ENCODE peak calls at places on chromosomes 1 and 21, in nine cellular contexts. X is astrocyte of the cerebellum, R is mucosa of descending colon, I is AG04450, T is cardiac muscle cell, Z is choroid plexus epithelial cell, A is tibial artery, G is neural progenitor cell, J is thoracic aorta. V is an unnamed sample.

GRCh38 chr1:38839363-38839762 is 20.2 kb downstream of the RRAGC start:
- DNase-seq in X (no peak), R (no peak), I (no peak), T (no peak), Z (no peak), A (no peak), G (no peak), J (no peak), V (no peak)

GRCh38 chr1:33388989-33389771 is 41.7 kb downstream of the PHC2 start:
- DNase-seq in X (peak; percentile 68), R (no peak), I (no peak), T (peak; percentile 56), Z (peak; percentile 85), A (no peak), G (no peak), J (no peak), V (no peak)

GRCh38 chr1:208985231-208985630 is 598.3 kb upstream of the CAMK1G start:
- DNase-seq in X (no peak), R (no peak), I (no peak), T (peak; percentile 8), Z (no peak), A (no peak), G (no peak), J (no peak), V (no peak)

GRCh38 chr21:31862078-31862477 is 10.7 kb upstream of the HUNK start:
- DNase-seq in X (no peak), R (no peak), I (no peak), T (no peak), Z (no peak), A (no peak), G (no peak), J (no peak), V (no peak)

GRCh38 chr1:237695878-237696277 is 194.8 kb downstream of the ZP4 start:
- DNase-seq in X (no peak), R (no peak), I (no peak), T (no peak), Z (no peak), A (no peak), G (no peak), J (no peak), V (no peak)

GRCh38 chr21:15631342-15631741 is 98.4 kb upstream of the USP25 start:
- DNase-seq in X (peak; percentile 49), R (no peak), I (peak; percentile 10), T (peak; percentile 66), Z (peak; percentile 80), A (no peak), G (no peak), J (no peak), V (no peak)

GRCh38 chr1:228045405-228045804 is 37.1 kb upstream of the ARF1 start:
- DNase-seq in X (no peak), R (no peak), I (no peak), T (no peak), Z (no peak), A (no peak), G (no peak), J (no peak), V (no peak)

GRCh38 chr1:15684468-15685283 is 556 bp downstream of the PLEKHM2 start:
- DNase-seq in X (no peak), R (peak; percentile 67), I (no peak), T (peak; percentile 15), Z (no peak), A (peak; percentile 76), G (peak; percentile 54), J (no peak), V (no peak)

GRCh38 chr1:8718878-8719361 is 98.5 kb downstream of the RERE start:
- DNase-seq in X (no peak), R (no peak), I (no peak), T (no peak), Z (peak; percentile 24), A (no peak), G (no peak), J (no peak), V (no peak)

GRCh38 chr21:28871388-28872015 is 121.2 kb downstream of the LTN1 start:
- DNase-seq in X (no peak), R (peak; percentile 35), I (no peak), T (no peak), Z (peak; percentile 18), A (no peak), G (no peak), J (no peak), V (no peak)

GRCh38 chr21:38284221-38284620 is 27.4 kb downstream of the KCNJ15 start:
- DNase-seq in X (no peak), R (no peak), I (no peak), T (no peak), Z (no peak), A (no peak), G (no peak), J (no peak), V (no peak)

GRCh38 chr1:32984090-32984828 is 19.6 kb upstream of the RNF19B start:
- DNase-seq in X (no peak), R (no peak), I (no peak), T (peak; percentile 58), Z (peak; percentile 52), A (no peak), G (no peak), J (no peak), V (no peak)

GRCh38 chr1:11944358-11944981 is 10.0 kb downstream of the PLOD1 start:
- DNase-seq in X (no peak), R (no peak), I (no peak), T (no peak), Z (peak; percentile 43), A (no peak), G (peak; percentile 53), J (no peak), V (no peak)

GRCh38 chr1:202623075-202623474 is 87.2 kb downstream of the SYT2 start:
- DNase-seq in X (no peak), R (no peak), I (no peak), T (peak; percentile 69), Z (peak; percentile 68), A (peak; percentile 92), G (no peak), J (peak; percentile 25), V (no peak)

GRCh38 chr1:209884665-209885117 is 53.3 kb upstream of the SYT14 start:
- DNase-seq in X (peak; percentile 97), R (no peak), I (peak; percentile 97), T (peak; percentile 98), Z (peak; percentile 99), A (peak; percentile 75), G (no peak), J (peak; percentile 25), V (peak; percentile 77)

GRCh38 chr1:220430059-220430458 is 97.9 kb upstream of the MARK1 start:
- DNase-seq in X (no peak), R (no peak), I (no peak), T (peak; percentile 9), Z (peak; percentile 24), A (no peak), G (peak; percentile 34), J (no peak), V (no peak)

GRCh38 chr1:94099303-94099702 is 21.6 kb downstream of the ABCA4 start:
- DNase-seq in X (no peak), R (no peak), I (no peak), T (no peak), Z (peak; percentile 46), A (no peak), G (no peak), J (no peak), V (no peak)

GRCh38 chr1:11831945-11832725 is 15.4 kb downstream of the NPPA start:
- DNase-seq in X (no peak), R (no peak), I (no peak), T (no peak), Z (no peak), A (no peak), G (no peak), J (no peak), V (no peak)

DNA sequence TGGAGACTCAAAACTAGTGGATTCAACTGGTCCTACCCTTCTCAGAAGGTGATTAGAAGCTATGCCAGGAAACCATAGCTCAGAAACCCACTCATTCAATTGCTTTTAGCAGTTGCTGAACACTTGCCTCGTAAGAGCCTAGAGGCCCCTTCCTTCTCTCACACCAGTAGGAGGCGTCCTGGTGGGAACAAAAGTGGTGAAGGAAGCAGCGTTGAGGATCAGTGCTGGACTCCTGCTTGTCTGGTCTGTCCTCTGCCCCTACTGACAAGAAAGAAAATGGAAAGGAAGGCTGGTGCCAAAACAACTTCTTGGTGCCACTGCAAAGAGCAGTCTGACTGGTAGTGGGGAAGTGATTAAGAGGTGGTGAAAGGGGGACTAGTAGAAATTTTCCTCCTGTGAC is 269.7 kb downstream of the LMO4 start:
- DNase-seq in X (no peak), R (no peak), I (no peak), T (no peak), Z (peak; percentile 4), A (no peak), G (peak; percentile 72), J (no peak), V (no peak)
- TF ChIP-seq CTCF in X (peak; percentile 16), R (no peak), I (peak; percentile 9), T (no peak), Z (peak; percentile 23), A (no peak), G (peak; percentile 61), J (no peak), V (no peak)

GRCh38 chr1:88216441-88216840 is 467.6 kb upstream of the PKN2 start:
- DNase-seq in X (no peak), R (peak; percentile 23), I (no peak), T (no peak), Z (no peak), A (no peak), G (no peak), J (no peak), V (no peak)
- TF ChIP-seq CTCF in X (no peak), R (no peak), I (no peak), T (no peak), Z (no peak), A (no peak), G (no peak), J (no peak), V (no peak)

DNA sequence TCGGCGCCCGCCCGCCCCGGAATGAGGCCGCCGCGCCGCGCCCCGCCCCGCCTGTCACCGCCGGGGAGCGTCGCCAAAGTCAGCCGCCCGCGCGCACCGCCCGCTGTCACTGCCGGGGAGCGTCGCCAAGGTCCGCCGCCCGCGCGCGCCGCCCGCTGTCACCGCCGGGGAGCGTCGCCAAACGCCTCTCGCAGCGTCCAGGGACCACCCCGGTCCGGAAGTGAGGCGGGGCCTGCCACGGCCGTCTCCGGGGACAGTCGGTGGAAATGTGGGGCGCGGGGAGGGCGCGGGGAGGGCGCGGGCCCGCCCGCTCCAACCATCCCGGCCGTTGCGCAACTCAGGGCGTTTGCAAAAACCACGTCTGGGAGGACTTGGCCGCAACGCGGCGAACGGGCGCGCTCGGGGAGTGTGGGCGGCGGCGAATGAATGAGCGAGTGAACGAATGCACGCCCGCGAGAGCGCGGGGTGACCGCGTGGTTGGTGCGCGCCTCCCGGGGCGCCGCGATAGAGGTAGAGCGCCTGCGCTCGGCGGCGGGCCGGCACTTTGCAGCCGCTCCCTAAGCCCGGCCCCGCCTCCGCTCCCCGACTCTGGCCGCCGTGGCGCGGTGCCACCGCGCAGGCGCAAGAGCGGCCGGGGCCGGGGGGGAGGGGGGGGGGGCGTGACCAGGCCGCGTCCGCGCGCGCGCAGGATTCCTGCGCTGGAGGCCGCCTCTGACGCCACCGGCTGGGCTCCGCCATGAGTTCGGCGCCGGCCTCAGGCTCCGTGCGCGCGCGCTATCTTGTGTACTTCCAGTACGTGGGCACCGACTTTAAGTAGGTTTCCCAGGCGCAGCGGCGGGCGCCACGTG is at the start of the genes ACAP3 and PUSL1:
- DNase-seq in X (peak; percentile 79), R (peak; percentile 91), I (peak; percentile 86), T (peak; percentile 96), Z (peak; percentile 95), A (peak; percentile 95), G (peak; percentile 96), J (peak; percentile 51), V (peak; percentile 93)
- TF ChIP-seq CTCF in X (no peak), R (no peak), I (no peak), T (no peak), Z (no peak), A (no peak), G (no peak), J (peak; percentile 27), V (peak; percentile 26)

GRCh38 chr1:153617677-153618076 is 1.6 kb upstream of the S100A14 start:
- DNase-seq in X (no peak), R (peak; percentile 90), I (no peak), T (no peak), Z (no peak), A (peak; percentile 88), G (peak; percentile 69), J (no peak), V (peak; percentile 77)
- TF ChIP-seq CTCF in X (no peak), R (no peak), I (peak; percentile 61), T (no peak), Z (no peak), A (no peak), G (peak; percentile 60), J (no peak), V (peak; percentile 61)